ENCODE peak calls at places on chromosomes 2 and 18, in six cellular contexts. W is A549, R is upper lobe of right lung, D is WERI-Rb-1, L is heart left ventricle, Z is GM20000. G is an unnamed sample.

GRCh38 chr2:216034065-216034464 is 20.7 kb upstream of the MREG start:
- DNase-seq in W (peak; percentile 80), R (no peak), D (peak; percentile 70), L (peak; percentile 47), Z (peak; percentile 66), G (peak; percentile 92)

GRCh38 chr2:161913865-161914264 is 160.2 kb downstream of the DPP4 start:
- DNase-seq in W (no peak), R (no peak), D (no peak), L (no peak), Z (no peak), G (no peak)

GRCh38 chr2:38750793-38751042 is 443 bp downstream of the SRSF7 start:
- DNase-seq in W (no peak), R (peak; percentile 87), D (peak; percentile 78), L (peak; percentile 72), Z (peak; percentile 81), G (peak; percentile 81)

GRCh38 chr2:60551241-60552095 is 2.0 kb downstream of the BCL11A start:
- DNase-seq in W (peak; percentile 26), R (peak; percentile 77), D (peak; percentile 50), L (peak; percentile 57), Z (peak; percentile 29), G (peak; percentile 23)

GRCh38 chr18:62585274-62586147 is 62.7 kb downstream of the ZCCHC2 start:
- DNase-seq in W (no peak), R (no peak), D (no peak), L (no peak), Z (no peak), G (peak; percentile 67)

GRCh38 chr2:36556847-36557246 is 41.1 kb downstream of the FEZ2 start:
- DNase-seq in W (no peak), R (no peak), D (no peak), L (no peak), Z (no peak), G (no peak)

GRCh38 chr2:215921884-215922283 is 91.5 kb downstream of the MREG start:
- DNase-seq in W (peak; percentile 31), R (no peak), D (no peak), L (peak; percentile 31), Z (no peak), G (peak; percentile 7)

GRCh38 chr2:18829331-18829902 is 240.0 kb upstream of the NT5C1B start:
- DNase-seq in W (peak; percentile 24), R (no peak), D (no peak), L (no peak), Z (no peak), G (no peak)

GRCh38 chr2:17148298-17149228 is 369.7 kb downstream of the RAD51AP2 start:
- DNase-seq in W (peak; percentile 17), R (no peak), D (peak; percentile 70), L (no peak), Z (no peak), G (no peak)

GRCh38 chr18:23580677-23581367 is 5.5 kb downstream of the NPC1 start:
- DNase-seq in W (no peak), R (no peak), D (no peak), L (no peak), Z (no peak), G (no peak)

GRCh38 chr2:132488491-132488890 is 71.9 kb downstream of the GPR39 start:
- DNase-seq in W (no peak), R (no peak), D (no peak), L (no peak), Z (no peak), G (no peak)

GRCh38 chr18:3140986-3141639 is 78.7 kb downstream of the MYOM1 start:
- DNase-seq in W (no peak), R (no peak), D (no peak), L (no peak), Z (no peak), G (no peak)

GRCh38 chr2:240985881-240986786 is 12.3 kb upstream of the SNED1 start:
- DNase-seq in W (no peak), R (no peak), D (no peak), L (peak; percentile 23), Z (no peak), G (no peak)

GRCh38 chr18:903703-904102 is 968 bp upstream of the ADCYAP1 start:
- DNase-seq in W (peak; percentile 24), R (peak; percentile 75), D (peak; percentile 36), L (peak; percentile 55), Z (peak; percentile 48), G (peak; percentile 72)

GRCh38 chr18:24380163-24380747 is 17.4 kb downstream of the OSBPL1A start:
- DNase-seq in W (no peak), R (no peak), D (no peak), L (no peak), Z (no peak), G (no peak)

GRCh38 chr2:130834091-130834922 is 2.4 kb upstream of the ARHGEF4 start:
- DNase-seq in W (peak; percentile 19), R (peak; percentile 46), D (peak; percentile 56), L (no peak), Z (no peak), G (no peak)

GRCh38 chr18:12376034-12376717 is 851 bp downstream of the AFG3L2 start:
- DNase-seq in W (peak; percentile 14), R (no peak), D (no peak), L (peak; percentile 72), Z (no peak), G (peak; percentile 17)

GRCh38 chr2:26088038-26088643 is 54.3 kb downstream of the RAB10 start:
- DNase-seq in W (peak; percentile 48), R (no peak), D (no peak), L (no peak), Z (peak; percentile 40), G (peak; percentile 44)

GRCh38 chr2:140354544-140354943 is 1574.4 kb upstream of the NXPH2 start:
- DNase-seq in W (no peak), R (no peak), D (no peak), L (no peak), Z (no peak), G (no peak)

GRCh38 chr2:40497251-40497859 is 45.5 kb upstream of the SLC8A1 start:
- DNase-seq in W (no peak), R (no peak), D (no peak), L (no peak), Z (no peak), G (no peak)

GRCh38 chr2:120831106-120831505 is 95.4 kb downstream of the GLI2 start:
- DNase-seq in W (no peak), R (peak; percentile 27), D (no peak), L (no peak), Z (no peak), G (no peak)

GRCh38 chr18:36187826-36188721 is 777 bp downstream of the MOCOS start:
- DNase-seq in W (peak; percentile 45), R (peak; percentile 70), D (no peak), L (peak; percentile 31), Z (peak; percentile 35), G (no peak)

GRCh38 chr2:178747767-178748166 is 59.5 kb downstream of the TTN start:
- DNase-seq in W (no peak), R (no peak), D (no peak), L (no peak), Z (no peak), G (no peak)

GRCh38 chr2:66839551-66840320 is 404.8 kb downstream of the MEIS1 start:
- DNase-seq in W (peak; percentile 66), R (no peak), D (no peak), L (no peak), Z (no peak), G (no peak)

GRCh38 chr2:96963316-96963715 is 23.1 kb downstream of the FAM178B start:
- DNase-seq in W (no peak), R (no peak), D (no peak), L (no peak), Z (no peak), G (no peak)

GRCh38 chr18:76480913-76481312 is 14.1 kb downstream of the ZNF516 start:
- DNase-seq in W (no peak), R (no peak), D (no peak), L (no peak), Z (no peak), G (no peak)

GRCh38 chr2:120441351-120441700 is 95.4 kb downstream of the INHBB start:
- DNase-seq in W (no peak), R (no peak), D (no peak), L (no peak), Z (no peak), G (no peak)

GRCh38 chr2:3472296-3472695 is 47.0 kb downstream of the ADI1 start:
- DNase-seq in W (no peak), R (no peak), D (no peak), L (no peak), Z (no peak), G (no peak)

GRCh38 chr2:28282861-28283646 is 109.6 kb upstream of the FOSL2 start:
- DNase-seq in W (no peak), R (no peak), D (no peak), L (no peak), Z (no peak), G (no peak)
- TF ChIP-seq CTCF in W (no peak), R (no peak), D (no peak), L (no peak), Z (no peak), G (no peak)

GRCh38 chr2:23760746-23761145 is 166.2 kb downstream of the ATAD2B start:
- DNase-seq in W (peak; percentile 63), R (no peak), D (no peak), L (no peak), Z (no peak), G (no peak)
- TF ChIP-seq CTCF in W (peak; percentile 60), R (peak; percentile 36), D (no peak), L (peak; percentile 25), Z (no peak), G (no peak)

GRCh38 chr2:238242731-238243495 is 3.1 kb upstream of the HES6 start:
- DNase-seq in W (no peak), R (peak; percentile 40), D (peak; percentile 57), L (peak; percentile 60), Z (no peak), G (no peak)

GRCh38 chr2:238241970-238242369 is 2.1 kb upstream of the HES6 start:
- DNase-seq in W (no peak), R (no peak), D (no peak), L (no peak), Z (no peak), G (no peak)

GRCh38 chr2:238244151-238244550 is 4.3 kb upstream of the HES6 start:
- DNase-seq in W (no peak), R (no peak), D (no peak), L (no peak), Z (no peak), G (no peak)

GRCh38 chr2:238240761-238241711 is 1.2 kb upstream of the HES6 start:
- DNase-seq in W (no peak), R (peak; percentile 81), D (peak; percentile 96), L (peak; percentile 88), Z (peak; percentile 64), G (no peak)

DNA sequence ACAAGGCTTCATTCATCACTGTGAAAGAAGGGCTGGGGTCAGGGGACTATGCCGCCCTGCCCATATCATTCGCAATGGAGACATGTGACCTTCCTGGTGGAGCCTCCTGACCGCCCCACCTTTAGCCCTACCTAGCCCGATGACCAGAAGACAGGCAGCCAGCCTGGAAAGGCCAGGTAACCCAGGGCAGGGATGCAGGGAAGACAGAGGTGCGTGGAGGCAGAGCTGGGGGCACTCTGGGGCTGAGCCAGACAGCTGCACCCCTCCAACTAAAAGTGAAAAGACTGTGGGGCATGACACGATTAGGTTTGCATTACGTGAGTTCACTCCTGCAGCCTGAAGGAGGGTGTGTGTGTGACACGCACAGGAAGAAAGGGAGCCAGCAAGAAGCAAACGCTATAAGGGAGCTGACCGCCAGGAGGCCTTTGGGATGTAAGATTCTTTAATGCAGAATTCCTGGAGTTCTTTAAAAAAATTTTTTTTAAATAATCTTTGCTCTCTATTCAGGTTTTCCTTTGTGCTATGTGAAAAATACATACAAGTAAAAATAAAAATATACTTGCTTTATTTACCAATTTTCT is 3.7 kb upstream of the HES6 start:
- DNase-seq in W (no peak), R (peak; percentile 39), D (no peak), L (no peak), Z (no peak), G (no peak)
- TF ChIP-seq CTCF in W (no peak), R (no peak), D (no peak), L (no peak), Z (no peak), G (no peak)

GRCh38 chr2:166417669-166418068 is 41.9 kb upstream of the SCN9A start:
- DNase-seq in W (peak; percentile 58), R (no peak), D (peak; percentile 19), L (no peak), Z (no peak), G (no peak)
- TF ChIP-seq CTCF in W (no peak), R (peak; percentile 23), D (peak; percentile 50), L (no peak), Z (no peak), G (no peak)

G was measured in activated CD8-positive, alpha-beta T cell treated with anti-CD3 and anti-CD28 coated beads for 36 hours.